ENCODE peak calls at places on chromosomes 6 and 20, in four cellular contexts. U is H9, O is mesenchymal stem cell, P is mesendoderm. Q is an unnamed sample.

GRCh38 chr6:6494677-6495076 is 93.8 kb upstream of the LY86 start:
- DNase-seq in U (peak), O (peak), P (peak), Q (peak)

GRCh38 chr20:34516874-34517542 is 786 bp downstream of the DYNLRB1 start:
- DNase-seq in U (no peak), O (peak), P (peak), Q (no peak)

GRCh38 chr6:134495893-134496253 is 178.0 kb upstream of the SGK1 start:
- DNase-seq in U (no peak), O (no peak), P (no peak), Q (no peak)

GRCh38 chr20:36284751-36285150 is 21.4 kb upstream of the DLGAP4 start:
- DNase-seq in U (no peak), O (no peak), P (no peak), Q (no peak)

GRCh38 chr6:81753709-81754678 is 1.5 kb upstream of the TENT5A start:
- DNase-seq in U (peak), O (peak), P (peak), Q (peak)

GRCh38 chr6:146785001-146785585 is 186.3 kb downstream of the ADGB start:
- DNase-seq in U (no peak), O (peak), P (peak), Q (no peak)

GRCh38 chr6:155224031-155224451 is 39.8 kb upstream of the CLDN20 start:
- DNase-seq in U (no peak), O (peak), P (no peak), Q (peak)

GRCh38 chr20:19935842-19936241 is 81.3 kb upstream of the NAA20 start:
- DNase-seq in U (no peak), O (peak), P (no peak), Q (peak)

GRCh38 chr6:107567643-107568042 is 77.7 kb downstream of the SOBP start:
- DNase-seq in U (no peak), O (no peak), P (no peak), Q (no peak)

GRCh38 chr6:140317957-140318356 is 943.5 kb upstream of the CITED2 start:
- DNase-seq in U (no peak), O (no peak), P (no peak), Q (no peak)

GRCh38 chr6:51273228-51273961 is 454.7 kb downstream of the TFAP2B start:
- DNase-seq in U (peak), O (no peak), P (peak), Q (no peak)

GRCh38 chr6:73308712-73309533 is 45.2 kb downstream of the DPPA5 start:
- DNase-seq in U (peak), O (peak), P (peak), Q (no peak)

GRCh38 chr6:151292974-151293373 is 53.2 kb downstream of the AKAP12 start:
- DNase-seq in U (no peak), O (peak), P (no peak), Q (peak)

GRCh38 chr20:45959956-45960630 is 11.9 kb downstream of the ZNF335 start:
- DNase-seq in U (peak), O (no peak), P (no peak), Q (no peak)

GRCh38 chr6:144710207-144710606 is 425.1 kb downstream of the UTRN start:
- DNase-seq in U (no peak), O (peak), P (peak), Q (peak)

GRCh38 chr6:23661549-23661948 is 464.5 kb upstream of the NRSN1 start:
- DNase-seq in U (no peak), O (no peak), P (no peak), Q (no peak)

GRCh38 chr6:91173651-91174050 is 586.8 kb upstream of the MAP3K7 start:
- DNase-seq in U (no peak), O (no peak), P (no peak), Q (no peak)

GRCh38 chr6:72580281-72580940 is 41.5 kb upstream of the KCNQ5 start:
- DNase-seq in U (peak), O (peak), P (peak), Q (peak)

GRCh38 chr6:140050232-140050995 is 676.0 kb upstream of the CITED2 start:
- DNase-seq in U (no peak), O (peak), P (peak), Q (peak)

GRCh38 chr6:42978487-42978792 is 541 bp downstream of the PEX6 start:
- DNase-seq in U (peak), O (peak), P (peak), Q (peak)

GRCh38 chr6:107235521-107235920 is 120.2 kb upstream of the BEND3 start:
- DNase-seq in U (no peak), O (no peak), P (no peak), Q (no peak)

GRCh38 chr6:47679507-47679906 is 18.9 kb upstream of the ADGRF4 start:
- DNase-seq in U (no peak), O (no peak), P (no peak), Q (no peak)

GRCh38 chr6:137806914-137807682 is 60.0 kb upstream of the TNFAIP3 start:
- DNase-seq in U (no peak), O (no peak), P (no peak), Q (no peak)

GRCh38 chr6:114785235-114786127 is 442.7 kb upstream of the HS3ST5 start:
- DNase-seq in U (no peak), O (no peak), P (peak), Q (no peak)

GRCh38 chr6:5522147-5522546 is 260.8 kb downstream of the FARS2 start:
- DNase-seq in U (no peak), O (no peak), P (no peak), Q (no peak)

GRCh38 chr6:29439006-29439405 is at the start of gene OR10C1:
- DNase-seq in U (no peak), O (no peak), P (no peak), Q (no peak)

GRCh38 chr6:41593451-41594238 is 44.6 kb upstream of the MDFI start:
- DNase-seq in U (no peak), O (no peak), P (no peak), Q (no peak)

GRCh38 chr20:6671829-6672228 is 95.7 kb upstream of the BMP2 start:
- DNase-seq in U (no peak), O (no peak), P (peak), Q (no peak)

GRCh38 chr20:62975251-62975770 is 22.8 kb downstream of the SLC17A9 start:
- DNase-seq in U (no peak), O (no peak), P (no peak), Q (peak)

GRCh38 chr20:6668546-6668945 is 98.9 kb upstream of the BMP2 start:
- DNase-seq in U (no peak), O (peak), P (no peak), Q (no peak)

GRCh38 chr6:7045331-7045730 is 62.4 kb upstream of the RREB1 start:
- DNase-seq in U (no peak), O (no peak), P (no peak), Q (no peak)

GRCh38 chr20:41361757-41362747 is 4.6 kb downstream of the EMILIN3 start:
- DNase-seq in U (peak), O (no peak), P (no peak), Q (no peak)

GRCh38 chr6:31128093-31128676 is 7.9 kb upstream of the CDSN start:
- DNase-seq in U (peak), O (peak), P (peak), Q (peak)

GRCh38 chr6:165841153-165841558 is 178.1 kb upstream of the PDE10A start:
- DNase-seq in U (peak), O (no peak), P (no peak), Q (no peak)
- H3K18ac ChIP-seq in U (no peak), O (no peak), P (no peak), Q (no peak)

DNA sequence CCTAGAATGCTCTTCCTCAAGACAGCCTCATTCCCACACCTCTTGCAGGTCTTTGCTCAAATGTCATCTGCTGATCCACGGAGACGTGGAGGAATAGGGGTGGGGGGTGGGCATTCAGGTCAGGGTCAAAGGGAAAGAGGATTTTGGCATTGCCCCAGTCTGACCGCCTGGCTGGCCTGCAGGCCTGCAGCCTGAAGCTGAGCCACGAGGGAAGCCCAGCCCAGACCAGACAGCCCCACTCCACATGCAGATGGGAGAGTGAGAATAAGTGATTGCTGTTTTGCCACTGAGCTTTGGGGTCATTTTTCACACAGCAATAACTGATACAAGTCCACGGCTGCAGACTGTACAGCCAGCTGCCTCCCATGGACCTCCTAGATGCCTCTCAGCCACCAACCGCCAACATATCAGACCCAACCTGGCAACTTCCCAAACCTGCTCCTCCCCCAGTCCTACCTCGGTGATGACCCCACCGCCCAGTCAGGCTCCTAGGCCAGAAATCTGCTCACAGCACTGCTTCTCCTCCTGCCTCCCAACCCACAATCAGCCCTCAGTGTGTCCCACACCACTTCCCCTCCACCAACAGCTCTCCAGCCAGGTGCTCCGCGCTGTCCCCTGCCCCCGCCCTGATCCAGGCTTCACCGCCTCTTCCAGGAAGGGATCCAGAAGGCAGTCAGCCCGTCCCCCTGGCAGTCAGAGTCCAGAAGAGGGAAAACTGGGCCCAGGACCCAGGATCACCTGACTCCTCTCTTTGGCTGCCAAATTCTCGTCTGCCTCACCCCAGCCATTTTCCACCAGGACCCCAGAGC is 14.0 kb downstream of the KIAA1755 start:
- DNase-seq in U (no peak), O (no peak), P (no peak), Q (no peak)
- H3K18ac ChIP-seq in U (no peak), O (no peak), P (no peak), Q (no peak)

GRCh38 chr20:60638430-60639098 is 613.5 kb upstream of the CDH4 start:
- DNase-seq in U (no peak), O (no peak), P (no peak), Q (no peak)

GRCh38 chr20:60642048-60642447 is 610.0 kb upstream of the CDH4 start:
- DNase-seq in U (no peak), O (no peak), P (no peak), Q (peak)

GRCh38 chr20:60637801-60638200 is 614.3 kb upstream of the CDH4 start:
- DNase-seq in U (no peak), O (no peak), P (no peak), Q (peak)

GRCh38 chr20:60642546-60642945 is 609.5 kb upstream of the CDH4 start:
- DNase-seq in U (no peak), O (no peak), P (no peak), Q (no peak)
- H3K18ac ChIP-seq in U (no peak), O (no peak), P (no peak), Q (no peak)

DNA sequence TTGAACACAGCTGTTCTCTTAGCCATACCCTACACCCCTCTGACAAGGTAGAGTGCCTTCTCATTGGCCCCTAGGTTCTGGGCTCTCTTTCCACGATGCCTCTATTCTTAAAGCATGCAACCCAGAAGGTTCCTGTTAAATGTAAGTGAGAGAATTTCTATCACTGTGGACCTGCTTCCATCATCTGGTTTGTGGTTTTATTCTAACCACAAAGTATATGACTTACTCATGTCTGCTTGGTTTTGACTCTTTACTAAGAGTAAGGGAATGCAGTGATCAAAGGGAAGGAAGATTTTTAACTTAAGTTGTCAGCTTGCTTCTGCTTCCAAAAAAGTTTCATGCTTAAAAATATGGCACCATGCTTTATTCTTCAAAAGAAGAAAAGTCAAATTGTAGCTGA is 80.2 kb downstream of the ANKEF1 start:
- DNase-seq in U (no peak), O (peak), P (no peak), Q (no peak)
- H3K18ac ChIP-seq in U (no peak), O (no peak), P (no peak), Q (no peak)

GRCh38 chr20:57806476-57806875 is 96.7 kb upstream of the PMEPA1 start:
- DNase-seq in U (no peak), O (no peak), P (no peak), Q (no peak)
- H3K18ac ChIP-seq in U (no peak), O (no peak), P (no peak), Q (peak)

DNA sequence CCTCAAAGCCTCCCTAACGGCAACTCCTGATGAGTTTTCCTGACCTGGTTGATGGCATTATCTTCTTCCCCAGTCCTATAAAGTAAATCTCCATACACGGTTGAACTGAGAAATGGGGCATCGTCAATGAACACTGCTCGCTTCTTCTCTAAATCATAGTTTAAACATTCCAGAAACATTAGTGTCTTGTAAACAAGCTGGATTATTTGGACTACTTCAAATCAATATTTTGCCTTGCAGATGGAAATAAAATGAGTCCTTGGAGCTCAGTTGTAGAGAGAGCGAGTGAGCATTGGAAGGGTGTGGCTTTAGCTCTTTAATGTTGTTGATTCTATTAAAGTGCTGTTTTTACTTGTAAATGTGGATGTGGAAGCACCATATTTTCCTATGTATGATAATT is 18.3 kb downstream of the C6orf89 start:
- DNase-seq in U (no peak), O (peak), P (no peak), Q (no peak)
- H3K18ac ChIP-seq in U (no peak), O (no peak), P (no peak), Q (no peak)

GRCh38 chr6:3414704-3415453 is 42.0 kb downstream of the SLC22A23 start:
- DNase-seq in U (peak), O (peak), P (peak), Q (peak)
- H3K18ac ChIP-seq in U (no peak), O (no peak), P (no peak), Q (no peak)